ENCODE peak calls at places on chromosomes 5 and 9, in ten cellular contexts. P is sigmoid colon, X is stomach, A is ovary, J is H1, R is transverse colon, D is SK-N-SH, H is HepG2, S is upper lobe of left lung, E is suprapubic skin. F is an unnamed sample. For H3K36me3, the result is how much of the 10 kb centered on the place peaks cover.

GRCh38 chr5:154162475-154163217 is 27.9 kb upstream of the GALNT10 start:
- DNase-seq in P (no peak), X (no peak), A (no peak), J (no peak), R (no peak), D (no peak), H (no peak), S (no peak), E (no peak), F (no peak)

GRCh38 chr9:129520981-129521380 is 99.9 kb downstream of the C9orf50 start:
- DNase-seq in P (peak), X (no peak), A (no peak), J (no peak), R (no peak), D (no peak), H (no peak), S (no peak), E (no peak), F (no peak)

GRCh38 chr5:57551974-57552537 is 69.4 kb upstream of the ACTBL2 start:
- DNase-seq in P (no peak), X (no peak), A (no peak), J (no peak), R (no peak), D (no peak), H (no peak), S (no peak), E (no peak), F (no peak)

GRCh38 chr9:123338710-123339665 is 17.0 kb upstream of the CRB2 start:
- DNase-seq in P (no peak), X (peak), A (no peak), J (no peak), R (peak), D (no peak), H (no peak), S (peak), E (no peak), F (no peak)

GRCh38 chr9:97468658-97469448 is 32.6 kb upstream of the TMOD1 start:
- DNase-seq in P (peak), X (peak), A (peak), J (peak), R (peak), D (peak), H (peak), S (peak), E (peak), F (peak)

GRCh38 chr5:138978085-138978484 is 103.0 kb upstream of the LRRTM2 start:
- DNase-seq in P (no peak), X (no peak), A (no peak), J (no peak), R (no peak), D (no peak), H (no peak), S (no peak), E (no peak), F (no peak)

GRCh38 chr5:161342886-161343285 is 203.6 kb downstream of the GABRB2 start:
- DNase-seq in P (no peak), X (no peak), A (no peak), J (no peak), R (no peak), D (no peak), H (no peak), S (no peak), E (no peak), F (no peak)

GRCh38 chr5:146482775-146483174 is 33.2 kb downstream of the GPR151 start:
- DNase-seq in P (no peak), X (no peak), A (no peak), J (no peak), R (no peak), D (no peak), H (no peak), S (no peak), E (no peak), F (no peak)

GRCh38 chr9:92726971-92727715 is 37.5 kb downstream of the BICD2 start:
- DNase-seq in P (no peak), X (no peak), A (no peak), J (no peak), R (no peak), D (no peak), H (no peak), S (no peak), E (no peak), F (no peak)

GRCh38 chr9:120574473-120574872 is 5.5 kb downstream of the CDK5RAP2 start:
- DNase-seq in P (no peak), X (no peak), A (no peak), J (no peak), R (no peak), D (no peak), H (peak), S (no peak), E (no peak), F (no peak)

GRCh38 chr9:104895572-104895971 is 32.4 kb downstream of the ABCA1 start:
- DNase-seq in P (no peak), X (no peak), A (no peak), J (no peak), R (no peak), D (no peak), H (no peak), S (no peak), E (no peak), F (no peak)
- TF ChIP-seq EP300 in P (no peak), X (no peak), A (no peak), J (no peak), R (no peak), D (no peak), H (no peak), S (no peak), E (no peak), F (no peak)

DNA sequence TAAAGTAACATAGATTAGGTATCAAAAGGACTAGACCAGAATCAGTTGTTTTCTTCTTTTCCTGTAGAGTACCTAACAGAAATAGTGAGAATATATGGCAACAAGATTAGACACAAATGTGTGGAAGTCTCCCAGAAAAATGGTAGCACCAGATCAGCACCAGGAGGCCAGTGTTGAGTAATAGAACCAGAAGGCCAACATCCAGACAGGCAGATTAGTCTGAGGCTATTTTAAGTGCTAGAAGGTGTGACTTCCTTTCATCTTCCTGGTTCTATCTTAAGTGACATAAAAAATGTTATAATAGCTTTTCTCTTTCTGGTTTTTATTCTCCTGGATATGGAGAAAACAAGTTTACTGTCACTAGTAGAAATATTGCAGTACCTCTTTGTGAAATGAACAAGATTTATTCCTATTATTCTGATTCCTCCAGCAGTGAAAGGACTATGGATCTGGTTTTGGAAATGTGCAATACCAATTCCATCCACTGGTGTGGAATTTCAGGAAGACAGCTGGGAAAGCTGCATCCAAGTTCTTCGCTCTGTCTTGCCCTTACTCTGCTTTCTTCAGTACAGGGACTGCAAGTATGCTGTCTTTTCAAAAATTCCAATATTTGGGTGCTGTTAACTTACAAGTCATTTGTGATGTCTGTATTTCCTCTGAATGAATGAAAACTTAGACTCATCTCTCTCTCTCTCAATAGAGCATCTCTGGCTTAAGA is 39.1 kb downstream of the SHLD3 start:
- DNase-seq in P (no peak), X (no peak), A (no peak), J (peak), R (no peak), D (peak), H (no peak), S (no peak), E (no peak), F (no peak)
- H3K36me3 ChIP-seq in P (under half), X (under half), A (under half), J (under half), R (under half), D (half or more), H (under half), S (under half), E (under half), F (under half)

GRCh38 chr5:43993634-43994395 is 390.8 kb downstream of the NNT start:
- DNase-seq in P (no peak), X (no peak), A (no peak), J (no peak), R (no peak), D (no peak), H (peak), S (no peak), E (no peak), F (no peak)

GRCh38 chr5:44001675-44002380 is 387.4 kb downstream of the FGF10 start:
- DNase-seq in P (no peak), X (no peak), A (no peak), J (no peak), R (no peak), D (no peak), H (peak), S (no peak), E (no peak), F (no peak)

GRCh38 chr5:44002381-44002901 is 386.8 kb downstream of the FGF10 start:
- DNase-seq in P (no peak), X (peak), A (no peak), J (no peak), R (no peak), D (no peak), H (peak), S (no peak), E (no peak), F (no peak)

GRCh38 chr5:43996221-43996620 is 393.0 kb downstream of the FGF10 start:
- DNase-seq in P (no peak), X (no peak), A (no peak), J (no peak), R (no peak), D (no peak), H (no peak), S (no peak), E (no peak), F (no peak)

DNA sequence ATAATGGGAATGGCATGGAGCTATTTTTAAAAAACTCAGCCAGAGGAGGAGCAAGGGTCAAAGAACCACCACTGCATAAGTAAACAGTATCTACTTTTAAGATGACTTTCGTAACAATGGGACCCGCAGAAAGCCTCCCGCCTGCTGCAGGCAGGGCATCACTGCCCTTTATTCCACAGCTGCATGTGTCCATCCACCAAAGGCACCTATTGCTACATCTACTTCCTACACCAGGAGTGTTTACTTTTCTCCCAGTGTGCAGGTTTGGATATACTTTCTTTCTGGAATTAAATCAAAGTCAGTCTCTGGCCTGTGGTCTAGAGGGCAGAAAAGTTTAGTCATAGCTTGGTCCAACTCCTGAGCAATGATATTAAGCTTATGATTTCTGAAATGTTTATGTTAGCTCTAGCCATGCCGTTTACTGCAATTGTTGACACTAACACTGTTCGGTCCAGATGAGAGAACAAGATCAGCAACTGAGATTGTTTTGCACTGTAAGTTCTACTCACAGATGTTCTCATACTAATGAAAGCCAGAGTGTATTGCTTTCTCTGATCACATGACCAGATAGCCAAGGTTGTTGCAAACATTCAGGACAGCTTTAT is 391.5 kb downstream of the FGF10 start:
- DNase-seq in P (no peak), X (no peak), A (no peak), J (no peak), R (no peak), D (no peak), H (peak), S (no peak), E (no peak), F (no peak)
- TF ChIP-seq EP300 in P (no peak), X (no peak), A (no peak), J (no peak), R (no peak), D (no peak), H (peak), S (no peak), E (no peak), F (no peak)

DNA sequence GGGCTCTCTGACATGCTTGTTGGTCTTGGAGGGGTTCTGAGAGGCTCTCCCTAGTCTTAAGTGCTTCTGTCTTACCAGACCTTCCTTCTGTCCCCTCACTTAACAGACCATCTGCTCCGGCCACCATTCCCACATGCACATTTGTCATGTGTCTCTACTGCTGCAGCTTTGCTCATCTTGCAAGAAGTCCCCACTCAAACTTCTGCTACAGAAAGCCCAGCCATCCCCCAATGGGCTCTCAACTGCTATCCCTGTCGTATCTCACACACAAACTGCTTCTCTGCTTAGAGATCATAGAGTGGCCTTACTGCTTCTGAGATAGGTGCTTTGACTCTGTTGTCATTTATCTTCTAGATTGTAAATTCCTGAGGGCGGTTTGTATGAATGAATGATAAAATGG is 69.4 kb downstream of the NUP214 start:
- DNase-seq in P (no peak), X (no peak), A (no peak), J (no peak), R (no peak), D (no peak), H (no peak), S (no peak), E (no peak), F (no peak)
- H3K36me3 ChIP-seq in P (under half), X (half or more), A (under half), J (under half), R (under half), D (half or more), H (half or more), S (half or more), E (half or more), F (under half)

DNA sequence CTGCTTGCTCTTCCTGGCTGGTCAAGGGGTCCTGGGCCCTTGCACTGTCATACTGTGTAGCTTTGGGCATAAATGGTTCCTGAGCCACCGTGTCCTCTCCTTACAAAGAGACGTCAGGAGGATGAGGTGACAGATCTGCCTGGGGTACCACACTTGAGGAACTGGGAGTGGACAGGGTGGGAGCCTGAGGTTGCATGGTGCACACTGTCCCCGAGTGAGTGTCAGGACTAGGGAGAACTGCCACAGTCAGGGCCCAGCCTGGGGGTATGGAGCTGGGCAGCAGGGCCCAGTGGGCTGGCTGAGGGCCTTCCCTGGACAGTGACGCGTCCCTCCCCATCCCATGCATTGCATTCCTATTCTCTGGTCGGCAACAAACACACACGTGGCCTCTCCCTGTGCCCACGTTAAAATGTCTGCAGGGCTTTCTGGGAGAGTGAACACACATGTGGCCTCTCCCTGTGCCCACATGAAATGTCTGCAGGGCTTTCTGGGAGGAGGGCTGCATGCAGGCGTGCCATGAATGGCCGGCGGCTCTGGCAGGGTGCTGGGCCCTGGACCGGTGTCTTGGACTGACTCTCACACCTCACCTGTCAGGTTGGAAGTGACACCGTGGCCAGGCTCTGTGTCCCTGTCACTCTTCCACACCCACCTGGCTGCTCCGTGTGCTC is 122.1 kb upstream of the COL5A1 start:
- DNase-seq in P (no peak), X (peak), A (no peak), J (no peak), R (no peak), D (no peak), H (no peak), S (peak), E (no peak), F (no peak)
- TF ChIP-seq EP300 in P (no peak), X (no peak), A (no peak), J (no peak), R (no peak), D (no peak), H (no peak), S (no peak), E (no peak), F (no peak)

F was measured in tibial nerve.